ENCODE peak calls at places on chromosomes 3 and 15, in four cellular contexts. A is HTR-8/SVneo; S is activated effector memory CD4-positive, alpha-beta T cell treated with Interleukin-2 at 50 U/mL for 16 hours; L is foreskin fibroblast. W is an unnamed sample.

GRCh38 chr3:72681598-72681997 is 166.6 kb downstream of the SHQ1 start:
- DNase-seq in A (no peak), S (no peak), L (no peak), W (no peak)

GRCh38 chr15:99167640-99168039 is 62.8 kb downstream of the SYNM start:
- DNase-seq in A (no peak), S (no peak), L (no peak), W (no peak)

GRCh38 chr3:57863380-57863779 is 107.3 kb downstream of the SLMAP start:
- DNase-seq in A (no peak), S (no peak), L (no peak), W (no peak)

GRCh38 chr3:134476306-134476705 is 9.5 kb downstream of the ANAPC13 start:
- DNase-seq in A (no peak), S (no peak), L (peak; percentile 10), W (no peak)

GRCh38 chr15:90883971-90884718 is at the start of gene FES:
- DNase-seq in A (no peak), S (no peak), L (peak; percentile 70), W (no peak)

GRCh38 chr3:146747928-146748327 is 142.8 kb upstream of the PLSCR5 start:
- DNase-seq in A (peak; percentile 3), S (no peak), L (peak; percentile 78), W (no peak)

GRCh38 chr15:74235962-74236361 is at the start of gene CCDC33:
- DNase-seq in A (no peak), S (no peak), L (no peak), W (no peak)

GRCh38 chr15:57820119-57820518 is 113.6 kb downstream of the POLR2M start:
- DNase-seq in A (peak; percentile 7), S (no peak), L (peak; percentile 65), W (no peak)

GRCh38 chr3:188036375-188036985 is 117.5 kb upstream of the LPP start:
- DNase-seq in A (no peak), S (no peak), L (no peak), W (no peak)

GRCh38 chr15:68209735-68210408 is 4.7 kb upstream of the CALML4 start:
- DNase-seq in A (no peak), S (no peak), L (no peak), W (peak; percentile 18)

GRCh38 chr3:46993292-46993691 is 13.8 kb downstream of the NBEAL2 start:
- DNase-seq in A (no peak), S (no peak), L (no peak), W (no peak)

GRCh38 chr3:195078891-195079440 is 192.0 kb downstream of the XXYLT1 start:
- DNase-seq in A (no peak), S (no peak), L (no peak), W (no peak)

GRCh38 chr3:27360113-27361078 is 8.8 kb downstream of the NEK10 start:
- DNase-seq in A (no peak), S (no peak), L (peak; percentile 59), W (no peak)

GRCh38 chr3:171654809-171655208 is 155.5 kb downstream of the PLD1 start:
- DNase-seq in A (peak; percentile 30), S (no peak), L (peak; percentile 67), W (no peak)

GRCh38 chr3:65927576-65927975 is 111.1 kb downstream of the MAGI1 start:
- DNase-seq in A (no peak), S (no peak), L (no peak), W (no peak)

GRCh38 chr15:62165029-62165792 is at the start of gene C2CD4B:
- DNase-seq in A (no peak), S (no peak), L (peak; percentile 17), W (no peak)

GRCh38 chr3:52023860-52024764 is 28.4 kb upstream of the RPL29 start:
- DNase-seq in A (no peak), S (no peak), L (no peak), W (no peak)

GRCh38 chr3:124044961-124045360 is 53.0 kb upstream of the ROPN1 start:
- DNase-seq in A (no peak), S (no peak), L (no peak), W (no peak)

GRCh38 chr15:61742591-61742990 is 317.7 kb downstream of the VPS13C start:
- DNase-seq in A (no peak), S (no peak), L (no peak), W (no peak)

GRCh38 chr3:124850633-124851032 is 36.5 kb downstream of the ITGB5 start:
- DNase-seq in A (no peak), S (no peak), L (peak; percentile 77), W (no peak)

GRCh38 chr3:31096661-31097060 is 202.2 kb upstream of the GADL1 start:
- DNase-seq in A (no peak), S (no peak), L (no peak), W (no peak)

GRCh38 chr15:79086814-79087213 is 3.8 kb downstream of the RASGRF1 start:
- DNase-seq in A (no peak), S (no peak), L (no peak), W (no peak)

GRCh38 chr3:140441006-140441405 is 236.9 kb upstream of the TRIM42 start:
- DNase-seq in A (peak; percentile 7), S (no peak), L (peak; percentile 31), W (no peak)

GRCh38 chr3:24551626-24552025 is 57.0 kb upstream of the THRB start:
- DNase-seq in A (no peak), S (no peak), L (no peak), W (no peak)

GRCh38 chr15:57772223-57772957 is 65.9 kb downstream of the POLR2M start:
- DNase-seq in A (no peak), S (no peak), L (peak; percentile 67), W (no peak)

GRCh38 chr3:171760475-171760874 is 49.8 kb downstream of the PLD1 start:
- DNase-seq in A (no peak), S (no peak), L (no peak), W (no peak)

GRCh38 chr3:187994221-187995085 is 159.5 kb upstream of the LPP start:
- DNase-seq in A (peak; percentile 23), S (peak; percentile 10), L (peak; percentile 80), W (no peak)

GRCh38 chr15:34616613-34617012 is 33.2 kb upstream of the GOLGA8B start:
- DNase-seq in A (peak; percentile 12), S (no peak), L (peak; percentile 57), W (no peak)

GRCh38 chr3:37702478-37703154 is 159.1 kb upstream of the CTDSPL start:
- DNase-seq in A (no peak), S (no peak), L (no peak), W (no peak)

GRCh38 chr15:76376029-76376428 is 39.5 kb downstream of the ISL2 start:
- DNase-seq in A (no peak), S (no peak), L (no peak), W (no peak)

GRCh38 chr15:70802629-70803028 is 39.3 kb upstream of the UACA start:
- DNase-seq in A (no peak), S (no peak), L (peak; percentile 80), W (no peak)

GRCh38 chr3:54600441-54601204 is 327.2 kb downstream of the LRTM1 start:
- DNase-seq in A (no peak), S (no peak), L (no peak), W (no peak)

GRCh38 chr3:158107508-158108095 is 1.4 kb upstream of the SHOX2 start:
- DNase-seq in A (no peak), S (no peak), L (peak; percentile 47), W (no peak)

GRCh38 chr3:159824341-159824740 is 164.3 kb upstream of the IL12A start:
- DNase-seq in A (peak; percentile 81), S (no peak), L (peak; percentile 92), W (no peak)

GRCh38 chr3:155093261-155093660 is 13.1 kb downstream of the MME start:
- DNase-seq in A (no peak), S (no peak), L (no peak), W (no peak)

GRCh38 chr3:183295211-183295610 is 42.2 kb downstream of the B3GNT5 start:
- DNase-seq in A (no peak), S (no peak), L (peak; percentile 96), W (no peak)